ENCODE peak calls at places on chromosomes 4 and X, in five cellular contexts. P is A673; D is neural progenitor cell; N is CD4-positive, alpha-beta memory T cell; Q is Peyer's patch. J is an unnamed sample. For H3K4me1, H3K36me3 and H3K9me3, the result is how much of the 10 kb centered on the place peaks cover.

GRCh38 chr4:165293927-165294649 is 33.4 kb upstream of the MSMO1 start:
- DNase-seq in D (no peak), Q (no peak), P (no peak), N (no peak), J (no peak)

GRCh38 chr4:180636696-180637095 is 1606.5 kb upstream of the TENM3 start:
- DNase-seq in P (peak), D (no peak), Q (no peak), N (no peak), J (no peak)

GRCh38 chrX:24377911-24378468 is 17.6 kb downstream of the SUPT20HL1 start:
- DNase-seq in P (no peak), D (no peak), Q (no peak), N (no peak), J (no peak)

GRCh38 chrX:96447161-96447560 is 237.5 kb upstream of the DIAPH2 start:
- DNase-seq in D (no peak), Q (no peak), N (no peak), P (no peak), J (no peak)

GRCh38 chrX:107483976-107484726 is 34.7 kb downstream of the FRMPD3 start:
- DNase-seq in Q (no peak), P (peak), N (no peak), D (peak), J (peak)

GRCh38 chrX:57977992-57978391 is 67.7 kb upstream of the ZXDA start:
- DNase-seq in P (peak), N (no peak), D (no peak), Q (no peak), J (no peak)

GRCh38 chr4:100268807-100269206 is 78.5 kb upstream of the DDIT4L start:
- DNase-seq in N (no peak), D (no peak), Q (no peak), P (no peak), J (no peak)

GRCh38 chr4:188387134-188387791 is 248.0 kb downstream of the TRIML1 start:
- DNase-seq in N (no peak), Q (no peak), D (peak), P (no peak), J (no peak)

GRCh38 chrX:2410279-2411020 is 90.3 kb downstream of the DHRSX start:
- DNase-seq in Q (no peak), N (no peak), D (no peak), P (no peak), J (peak)

GRCh38 chrX:110219920-110220319 is 98.0 kb downstream of the AMMECR1 start:
- DNase-seq in D (no peak), Q (no peak), P (no peak), N (no peak), J (no peak)

GRCh38 chr4:86556791-86557415 is 37.2 kb upstream of the PTPN13 start:
- DNase-seq in D (no peak), Q (no peak), P (peak), N (no peak), J (no peak)

GRCh38 chr4:173176010-173176409 is 7.4 kb downstream of the GALNT7 start:
- DNase-seq in P (no peak), D (no peak), N (no peak), Q (no peak), J (no peak)

GRCh38 chr4:149634368-149634767 is 181.3 kb downstream of the IQCM start:
- DNase-seq in Q (no peak), D (no peak), P (no peak), N (no peak), J (no peak)

GRCh38 chr4:48315728-48316630 is 25.4 kb upstream of the SLAIN2 start:
- DNase-seq in P (peak), D (peak), N (peak), Q (no peak), J (peak)

GRCh38 chr4:68724426-68724825 is 54.0 kb upstream of the UGT2B15 start:
- DNase-seq in N (no peak), Q (no peak), D (no peak), P (no peak), J (peak)

GRCh38 chr4:6278801-6279197 is 9.1 kb downstream of the WFS1 start:
- DNase-seq in Q (peak), N (no peak), D (no peak), P (no peak), J (peak)

GRCh38 chr4:6277139-6277802 is 7.6 kb downstream of the WFS1 start:
- DNase-seq in D (no peak), P (no peak), N (no peak), Q (no peak), J (no peak)

GRCh38 chr4:6275898-6276563 is 6.4 kb downstream of the WFS1 start:
- DNase-seq in D (no peak), P (no peak), Q (no peak), N (no peak), J (no peak)

GRCh38 chr4:6279582-6280289 is 10.1 kb downstream of the WFS1 start:
- DNase-seq in D (no peak), P (no peak), N (no peak), Q (no peak), J (no peak)

GRCh38 chr4:6277935-6278800 is 8.5 kb downstream of the WFS1 start:
- DNase-seq in N (no peak), P (no peak), Q (no peak), D (no peak), J (no peak)
- H3K4me1 ChIP-seq in N (under half), P (under half), Q (half or more), D (under half), J (under half)

DNA sequence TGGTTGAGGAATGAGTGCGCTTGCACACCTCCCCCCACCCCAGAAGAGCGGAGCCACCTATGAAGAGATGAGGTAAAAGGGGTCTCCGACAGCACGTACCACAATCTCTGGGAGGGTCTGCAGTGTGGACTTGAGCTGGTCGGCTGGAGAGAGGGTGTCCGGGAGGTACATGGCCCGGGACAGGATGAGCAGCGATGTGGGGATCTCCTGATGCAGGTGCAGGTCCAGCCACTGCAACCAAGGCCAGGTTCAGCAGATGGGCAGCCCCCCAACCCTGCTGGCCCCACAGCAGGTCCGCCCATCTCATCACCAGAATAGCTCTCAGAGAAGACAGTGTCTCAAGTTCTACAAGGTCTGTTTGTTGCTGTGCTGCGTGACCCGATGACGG is 30.4 kb downstream of the FGFR3 start:
- DNase-seq in N (no peak), P (no peak), D (no peak), Q (no peak), J (no peak)
- H3K36me3 ChIP-seq in N (under half), P (half or more), D (under half), Q (half or more), J (under half)

DNA sequence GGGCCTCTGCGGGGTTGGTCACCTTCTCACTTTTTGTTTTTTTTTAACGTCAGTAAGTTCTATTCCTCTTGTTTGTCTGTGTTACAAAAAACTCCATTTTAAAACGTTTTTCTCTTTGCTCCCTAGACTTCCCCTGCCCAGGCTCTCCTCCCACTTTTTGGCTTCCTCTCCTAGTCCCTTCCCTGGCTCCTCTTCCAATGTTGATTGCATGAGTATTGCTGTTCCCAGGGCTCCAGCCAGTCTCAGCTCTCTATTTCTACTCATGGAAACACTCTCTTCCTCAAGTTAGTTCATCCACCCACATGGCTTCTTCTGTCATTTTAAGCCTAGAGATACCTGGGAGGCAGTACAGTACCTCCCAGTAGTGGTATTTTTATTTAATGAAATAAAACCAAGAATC is 52.7 kb upstream of the STX18 start:
- DNase-seq in D (no peak), Q (no peak), N (no peak), P (no peak), J (no peak)
- H3K9me3 ChIP-seq in D (under half), Q (under half), N (under half), P (under half), J (under half)

DNA sequence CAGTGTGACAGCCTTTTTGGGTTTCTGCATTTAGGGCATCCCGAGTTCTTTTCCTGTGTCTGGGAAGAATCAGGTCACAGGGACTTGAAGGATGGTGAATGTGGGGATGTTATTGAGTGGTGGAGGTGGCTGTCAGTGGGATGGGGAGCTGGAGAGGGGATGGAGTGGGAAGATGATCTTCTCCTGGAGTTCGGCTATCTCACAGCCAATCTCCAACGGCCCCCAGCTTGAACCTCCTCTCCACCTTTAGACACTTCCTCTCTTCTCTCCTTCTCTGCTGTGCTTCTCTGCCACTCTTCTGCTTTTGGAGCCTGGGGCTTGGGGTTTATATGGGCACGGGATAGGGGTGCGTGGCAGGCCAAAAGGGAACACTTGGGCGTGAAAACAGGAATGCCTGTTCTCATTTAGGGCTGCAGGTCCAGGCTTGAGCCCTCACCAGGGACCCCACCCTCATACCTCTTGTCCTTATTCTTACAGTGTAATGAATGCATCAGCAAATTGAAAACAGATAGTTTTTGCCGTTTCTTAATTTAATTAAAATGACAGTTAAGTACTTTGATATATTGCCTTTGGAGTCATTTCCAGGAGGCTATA is 37.5 kb downstream of the USP9X start:
- DNase-seq in D (no peak), P (no peak), Q (no peak), N (no peak), J (no peak)
- H3K4me1 ChIP-seq in D (under half), P (under half), Q (under half), N (half or more), J (under half)

DNA sequence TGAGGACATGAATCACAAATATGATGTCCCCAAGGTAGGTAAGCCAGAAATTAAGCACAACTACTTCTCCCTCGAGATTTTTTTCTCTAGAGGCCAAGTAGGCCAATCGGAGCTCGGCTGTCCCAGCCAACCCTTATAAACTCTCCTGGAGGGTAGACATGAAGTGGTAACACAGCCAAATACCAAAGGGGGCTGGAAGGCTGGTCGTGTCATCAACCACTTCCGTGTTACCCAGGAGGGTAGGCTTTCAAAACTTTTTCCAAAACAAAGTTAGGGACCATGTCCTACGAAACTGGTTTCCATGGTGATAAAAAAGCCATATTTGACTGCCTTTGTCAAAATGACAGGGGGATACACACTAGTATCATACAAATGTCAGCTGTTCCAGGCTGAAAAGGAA is 21.0 kb downstream of the BCOR start:
- DNase-seq in N (no peak), P (no peak), Q (no peak), D (no peak), J (no peak)
- H3K36me3 ChIP-seq in N (under half), P (under half), Q (under half), D (under half), J (under half)

DNA sequence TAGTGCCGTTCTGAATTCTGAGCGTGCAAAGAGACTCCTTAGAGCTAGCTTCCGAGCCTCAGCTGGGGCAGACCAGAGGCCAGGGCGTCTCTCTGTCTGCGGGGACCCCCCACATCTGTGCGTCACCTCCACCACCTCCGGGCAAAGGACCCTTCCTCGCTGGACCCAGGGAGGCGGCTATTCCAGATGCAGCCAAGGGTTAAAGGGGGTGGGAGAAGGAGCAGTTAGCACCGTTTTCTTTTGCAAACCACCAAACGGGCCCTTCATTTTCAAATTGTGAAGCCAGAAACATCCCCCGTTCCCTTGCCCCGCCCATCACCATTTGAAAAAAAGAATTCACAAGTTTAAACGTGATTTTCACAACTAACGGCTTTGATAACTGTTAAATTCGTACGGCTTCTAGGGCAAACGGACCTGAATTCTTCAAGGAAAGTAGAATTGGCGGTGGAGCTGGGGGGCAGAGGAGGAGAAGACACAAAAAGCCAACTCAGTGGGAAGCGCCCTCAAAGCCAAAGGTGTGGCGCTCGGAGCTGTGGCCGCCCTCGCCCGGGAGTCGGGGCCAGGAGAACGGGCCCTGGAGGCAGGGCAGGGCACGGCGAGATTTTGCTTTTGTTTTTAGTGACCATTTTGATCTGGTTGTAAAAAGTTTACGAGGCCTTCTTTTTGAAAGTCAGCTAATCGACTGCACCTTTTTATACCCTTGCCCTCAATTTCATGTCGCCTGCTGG is 3.3 kb upstream of the PDGFRA start:
- DNase-seq in N (no peak), Q (no peak), P (no peak), D (peak), J (no peak)
- H3K9me3 ChIP-seq in N (under half), Q (under half), P (under half), D (under half), J (under half)

DNA sequence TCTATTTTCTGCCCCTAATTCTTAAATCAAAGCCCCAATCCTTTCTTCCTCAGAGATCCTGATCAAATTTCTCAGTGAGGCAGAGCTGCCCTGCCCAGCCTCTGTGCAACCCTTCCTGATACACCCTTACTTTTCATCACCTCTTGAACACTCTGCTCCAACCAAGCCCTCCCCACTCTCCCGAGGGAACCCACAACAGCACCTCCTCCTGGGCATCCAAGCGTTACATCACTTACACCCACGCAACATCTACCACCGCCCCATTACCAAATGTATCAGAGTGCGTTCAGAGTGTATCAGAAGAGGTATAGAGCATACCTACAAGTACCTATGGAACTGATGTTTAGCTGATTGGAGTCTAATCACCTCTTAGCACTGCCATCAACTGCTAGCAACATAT is 186.5 kb downstream of the RAP1GDS1 start:
- DNase-seq in D (no peak), P (no peak), N (no peak), Q (peak), J (no peak)
- H3K4me1 ChIP-seq in D (under half), P (under half), N (under half), Q (under half), J (under half)

DNA sequence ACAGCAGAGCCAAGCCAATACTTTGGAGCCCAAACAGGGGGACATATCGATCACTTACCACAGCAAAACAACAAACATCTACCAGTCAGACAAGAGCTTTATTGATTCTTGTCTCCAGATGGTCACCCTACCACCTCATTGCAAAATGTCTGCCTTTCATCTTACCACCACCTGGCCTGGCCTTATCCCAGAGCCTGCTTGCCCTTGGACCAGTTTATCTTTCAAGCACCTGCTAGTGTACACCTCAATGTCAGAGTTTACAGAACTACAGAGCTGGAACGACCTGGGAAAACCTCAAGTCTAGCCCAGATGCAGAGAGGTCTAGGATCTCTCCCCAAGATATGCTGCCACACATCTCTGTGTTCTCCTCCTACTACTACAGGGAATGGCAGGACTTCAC is 4.5 kb downstream of the BCAP31 start:
- DNase-seq in Q (no peak), P (no peak), D (no peak), N (no peak), J (no peak)
- H3K36me3 ChIP-seq in Q (under half), P (under half), D (under half), N (under half), J (under half)